ENCODE peak calls at places on chromosome 14, in eight cellular contexts. I is K562; U is SK-N-SH; Y is CD8-positive, alpha-beta T cell; D is left ventricle myocardium inferior; H is keratinocyte; E is heart left ventricle; P is CD4-positive, alpha-beta T cell. M is an unnamed sample.

GRCh38 chr14:36513451-36514277 is 6.4 kb downstream of the NKX2-1 start:
- DNase-seq in U (peak), H (no peak), Y (no peak), P (no peak), E (no peak), D (no peak), I (no peak), M (no peak)

GRCh38 chr14:87935895-87936294 is 57.1 kb downstream of the GALC start:
- DNase-seq in P (no peak), U (no peak), E (no peak), D (no peak), Y (no peak), H (no peak), I (no peak), M (no peak)

GRCh38 chr14:75283162-75283883 is 4.7 kb downstream of the FOS start:
- DNase-seq in U (no peak), H (no peak), P (no peak), Y (no peak), D (no peak), I (peak), E (no peak), M (no peak)

GRCh38 chr14:99742074-99742473 is 51.1 kb upstream of the EML1 start:
- DNase-seq in I (no peak), D (no peak), Y (no peak), E (no peak), H (no peak), U (no peak), P (no peak), M (no peak)

GRCh38 chr14:35196571-35196970 is 74.2 kb downstream of the PRORP start:
- DNase-seq in U (peak), P (no peak), E (no peak), D (no peak), Y (no peak), H (peak), I (no peak), M (no peak)

GRCh38 chr14:70811578-70811977 is 2.3 kb upstream of the MAP3K9 start:
- DNase-seq in H (no peak), D (no peak), P (no peak), E (no peak), U (no peak), Y (no peak), I (no peak), M (no peak)

GRCh38 chr14:51328942-51329350 is 88.9 kb downstream of the TMX1 start:
- DNase-seq in P (no peak), I (no peak), D (no peak), U (no peak), Y (no peak), E (no peak), H (no peak), M (no peak)

GRCh38 chr14:76040704-76041103 is 55.1 kb downstream of the IFT43 start:
- DNase-seq in Y (no peak), D (no peak), E (no peak), I (no peak), P (no peak), H (no peak), U (no peak), M (no peak)

GRCh38 chr14:98964171-98964570 is 307.8 kb downstream of the BCL11B start:
- DNase-seq in D (no peak), H (no peak), Y (no peak), U (no peak), P (no peak), I (no peak), E (no peak), M (no peak)

GRCh38 chr14:38716871-38717270 is 386.2 kb downstream of the SEC23A start:
- DNase-seq in U (peak), Y (no peak), D (no peak), H (no peak), E (no peak), I (no peak), P (no peak), M (peak)

GRCh38 chr14:36857136-36857535 is 195.5 kb downstream of the PAX9 start:
- DNase-seq in E (no peak), Y (no peak), H (no peak), I (no peak), U (no peak), P (no peak), D (no peak), M (no peak)

DNA sequence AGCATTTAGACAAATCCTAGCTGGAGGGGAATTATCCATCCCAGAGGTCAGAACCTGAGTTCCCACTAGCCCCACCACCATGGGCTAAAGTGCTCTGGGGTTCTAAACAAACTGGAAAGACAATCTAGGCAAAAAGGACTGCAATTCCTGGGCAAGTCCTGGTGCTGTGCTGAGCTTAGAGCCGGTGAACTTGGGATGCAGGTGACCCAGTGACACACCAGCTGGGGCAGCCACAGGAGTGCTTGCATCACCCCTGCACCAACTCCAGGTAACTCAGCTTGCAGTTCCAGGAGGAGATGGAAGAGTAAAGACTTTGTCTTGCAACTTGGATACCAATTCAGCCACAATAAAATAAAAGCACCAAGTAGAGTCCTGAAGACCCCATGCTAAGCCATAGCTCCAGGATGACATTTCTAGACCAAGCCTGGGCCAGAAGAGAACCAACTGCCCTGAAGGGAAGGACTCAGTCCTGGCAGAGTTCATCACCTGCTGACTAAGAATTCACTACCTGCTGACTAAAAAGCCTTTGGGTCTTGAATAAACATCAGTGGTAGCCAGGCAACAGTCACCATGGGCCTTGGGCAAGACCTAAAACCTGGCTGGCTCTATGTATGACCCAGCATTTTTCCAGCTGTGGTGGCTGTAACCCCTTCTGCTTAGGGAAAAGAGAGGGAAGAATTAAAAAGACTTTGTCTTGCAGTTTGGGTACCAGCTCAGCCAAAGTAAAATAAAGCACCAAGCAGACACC is 223.4 kb upstream of the DIO2 start:
- DNase-seq in I (no peak), H (peak), D (no peak), Y (no peak), E (no peak), U (no peak), P (no peak), M (no peak)
- H3K27ac ChIP-seq in I (no peak), H (peak), D (no peak), Y (no peak), E (no peak), U (no peak), P (no peak), M (no peak)

GRCh38 chr14:72451081-72451972 is 442.6 kb downstream of the DPF3 start:
- DNase-seq in D (no peak), I (no peak), E (no peak), U (no peak), Y (peak), P (peak), H (no peak), M (no peak)
- H3K27ac ChIP-seq in D (no peak), I (peak), E (no peak), U (no peak), Y (no peak), P (no peak), H (no peak), M (no peak)

GRCh38 chr14:106044515-106044914 is 518.1 kb downstream of the TMEM121 start:
- DNase-seq in P (no peak), H (no peak), D (no peak), U (no peak), E (no peak), Y (no peak), I (no peak), M (no peak)
- H3K27ac ChIP-seq in P (no peak), H (no peak), D (no peak), U (no peak), E (no peak), Y (no peak), I (no peak), M (no peak)

GRCh38 chr14:49424436-49425331 is 161.5 kb downstream of the RPS29 start:
- DNase-seq in U (no peak), H (no peak), I (no peak), D (no peak), E (no peak), P (no peak), Y (no peak), M (no peak)

GRCh38 chr14:49420201-49420600 is 166.0 kb downstream of the RPS29 start:
- DNase-seq in E (no peak), I (no peak), Y (no peak), P (no peak), H (no peak), U (no peak), D (no peak), M (no peak)

GRCh38 chr14:49417790-49418189 is 168.4 kb downstream of the RPS29 start:
- DNase-seq in U (no peak), H (no peak), Y (no peak), D (no peak), I (no peak), E (no peak), P (no peak), M (no peak)

GRCh38 chr14:49418789-49419188 is 167.4 kb downstream of the RPS29 start:
- DNase-seq in E (no peak), P (no peak), I (no peak), Y (no peak), U (no peak), H (no peak), D (no peak), M (no peak)
- H3K27ac ChIP-seq in E (no peak), P (no peak), I (no peak), Y (no peak), U (no peak), H (no peak), D (no peak), M (no peak)

GRCh38 chr14:23077962-23078361 is 17.0 kb downstream of the ACIN1 start:
- DNase-seq in U (no peak), H (no peak), D (no peak), Y (no peak), I (no peak), P (no peak), E (no peak), M (no peak)
- H3K27ac ChIP-seq in U (peak), H (peak), D (peak), Y (no peak), I (peak), P (no peak), E (no peak), M (no peak)

DNA sequence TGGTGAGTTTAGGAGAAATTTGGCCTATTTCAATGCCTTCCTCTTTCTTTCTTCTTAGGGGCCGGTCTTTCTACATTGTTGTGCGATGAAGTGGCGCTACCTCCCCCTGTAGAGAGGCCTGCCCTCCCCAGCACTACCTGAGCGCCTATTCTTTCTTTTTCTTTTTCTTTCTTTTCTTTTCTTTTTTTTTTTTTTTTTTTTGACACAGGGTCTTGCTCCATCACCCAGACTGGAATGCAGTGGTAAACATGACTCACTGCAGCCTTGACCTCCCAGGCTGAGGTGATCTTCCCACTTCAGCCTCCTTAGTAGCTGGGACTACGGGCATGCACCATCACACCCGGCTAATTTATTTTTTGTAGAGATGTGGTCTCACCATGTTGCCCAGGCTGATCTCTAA is 136.1 kb upstream of the MAX start:
- DNase-seq in D (no peak), U (no peak), P (no peak), H (no peak), I (no peak), E (no peak), Y (no peak), M (no peak)
- H3K27ac ChIP-seq in D (peak), U (no peak), P (no peak), H (no peak), I (no peak), E (no peak), Y (no peak), M (peak)

M was measured in substantia nigra.